ENCODE peak calls at places on chromosomes 4 and X, in eight cellular contexts. C, E, X, T, D, P, M and B are unnamed samples.

GRCh38 chr4:159526172-159526571 is 423.3 kb downstream of the RAPGEF2 start:
- DNase-seq in C (no peak), E (peak; percentile 20), X (no peak), T (no peak), D (no peak), P (no peak), M (no peak), B (no peak)

GRCh38 chr4:161799687-161800086 is 364.1 kb downstream of the FSTL5 start:
- DNase-seq in C (no peak), E (peak; percentile 81), X (no peak), T (no peak), D (no peak), P (peak; percentile 16), M (no peak), B (no peak)

GRCh38 chrX:17046478-17047097 is 100.1 kb downstream of the REPS2 start:
- DNase-seq in C (peak; percentile 83), E (peak; percentile 52), X (no peak), T (peak; percentile 53), D (peak; percentile 61), P (peak; percentile 56), M (no peak), B (peak; percentile 67)

GRCh38 chr4:36348403-36348938 is 67.1 kb downstream of the DTHD1 start:
- DNase-seq in C (no peak), E (no peak), X (no peak), T (no peak), D (no peak), P (no peak), M (no peak), B (no peak)

GRCh38 chr4:177047851-177048174 is 255.1 kb upstream of the VEGFC start:
- DNase-seq in C (peak; percentile 9), E (peak; percentile 23), X (no peak), T (no peak), D (peak; percentile 14), P (no peak), M (no peak), B (no peak)

GRCh38 chr4:7430965-7431695 is 3.6 kb downstream of the PSAPL1 start:
- DNase-seq in C (no peak), E (no peak), X (no peak), T (no peak), D (no peak), P (no peak), M (no peak), B (no peak)

GRCh38 chr4:12409507-12410190 is 981.0 kb upstream of the HS3ST1 start:
- DNase-seq in C (peak; percentile 88), E (peak; percentile 90), X (no peak), T (no peak), D (no peak), P (no peak), M (no peak), B (no peak)

GRCh38 chr4:6825403-6825802 is 42.9 kb downstream of the KIAA0232 start:
- DNase-seq in C (no peak), E (no peak), X (no peak), T (no peak), D (no peak), P (no peak), M (no peak), B (no peak)

GRCh38 chrX:154546354-154547244 is at the start of gene G6PD:
- DNase-seq in C (peak; percentile 76), E (no peak), X (no peak), T (no peak), D (peak; percentile 95), P (peak; percentile 57), M (peak; percentile 52), B (no peak)

GRCh38 chr4:127307996-127308395 is 324.8 kb upstream of the INTU start:
- DNase-seq in C (no peak), E (no peak), X (no peak), T (no peak), D (no peak), P (no peak), M (no peak), B (no peak)

GRCh38 chr4:31328921-31329320 is 608.8 kb downstream of the PCDH7 start:
- DNase-seq in C (peak; percentile 12), E (no peak), X (no peak), T (no peak), D (no peak), P (peak; percentile 12), M (no peak), B (no peak)

GRCh38 chrX:119870626-119871131 is 854 bp downstream of the RNF113A start:
- DNase-seq in C (peak; percentile 15), E (no peak), X (no peak), T (no peak), D (peak; percentile 29), P (peak; percentile 13), M (peak; percentile 12), B (no peak)

GRCh38 chr4:165631208-165631894 is 241.7 kb upstream of the TLL1 start:
- DNase-seq in C (peak; percentile 15), E (peak; percentile 90), X (no peak), T (no peak), D (peak; percentile 30), P (peak; percentile 2), M (no peak), B (no peak)

GRCh38 chrX:53716328-53717088 is 30.0 kb upstream of the HUWE1 start:
- DNase-seq in C (no peak), E (peak; percentile 22), X (no peak), T (no peak), D (no peak), P (no peak), M (no peak), B (no peak)